ENCODE peak calls at places on chromosomes 2 and 18, in six cellular contexts. One of them, this sample, is unnamed.

GRCh38 chr2:119004602-119005001 is 62.6 kb downstream of the MARCO start:
- DNase-seq in activated CD8-positive, alpha-beta memory T cell treated with anti-CD3 and anti-CD28 coated beads for 24 hours: no peak
- DNase-seq in ACHN: no peak
- DNase-seq in NCI-H345: no peak
- DNase-seq in cardiac fibroblast: no peak
- DNase-seq in T-helper 9 cell: no peak
- DNase-seq in this sample: no peak

GRCh38 chr2:65436825-65437221 is 4.4 kb upstream of the SPRED2 start:
- DNase-seq in activated CD8-positive, alpha-beta memory T cell treated with anti-CD3 and anti-CD28 coated beads for 24 hours: peak
- DNase-seq in ACHN: no peak
- DNase-seq in NCI-H345: no peak
- DNase-seq in cardiac fibroblast: no peak
- DNase-seq in T-helper 9 cell: no peak
- DNase-seq in this sample: no peak

GRCh38 chr2:126513033-126513432 is 142.9 kb upstream of the GYPC start:
- DNase-seq in activated CD8-positive, alpha-beta memory T cell treated with anti-CD3 and anti-CD28 coated beads for 24 hours: no peak
- DNase-seq in ACHN: peak
- DNase-seq in NCI-H345: no peak
- DNase-seq in cardiac fibroblast: peak
- DNase-seq in T-helper 9 cell: no peak
- DNase-seq in this sample: peak

GRCh38 chr2:198347936-198348335 is 543.5 kb downstream of the PLCL1 start:
- DNase-seq in activated CD8-positive, alpha-beta memory T cell treated with anti-CD3 and anti-CD28 coated beads for 24 hours: no peak
- DNase-seq in ACHN: no peak
- DNase-seq in NCI-H345: no peak
- DNase-seq in cardiac fibroblast: peak
- DNase-seq in T-helper 9 cell: no peak
- DNase-seq in this sample: no peak

GRCh38 chr18:76941284-76941683 is 118.9 kb downstream of the ZNF236 start:
- DNase-seq in activated CD8-positive, alpha-beta memory T cell treated with anti-CD3 and anti-CD28 coated beads for 24 hours: no peak
- DNase-seq in ACHN: no peak
- DNase-seq in NCI-H345: no peak
- DNase-seq in cardiac fibroblast: no peak
- DNase-seq in T-helper 9 cell: no peak
- DNase-seq in this sample: no peak

GRCh38 chr18:79687806-79688205 is 8.2 kb downstream of the CTDP1 start:
- DNase-seq in activated CD8-positive, alpha-beta memory T cell treated with anti-CD3 and anti-CD28 coated beads for 24 hours: peak
- DNase-seq in ACHN: peak
- DNase-seq in NCI-H345: no peak
- DNase-seq in cardiac fibroblast: peak
- DNase-seq in T-helper 9 cell: no peak
- DNase-seq in this sample: peak

GRCh38 chr2:143422681-143423080 is 293.5 kb downstream of the ARHGAP15 start:
- DNase-seq in activated CD8-positive, alpha-beta memory T cell treated with anti-CD3 and anti-CD28 coated beads for 24 hours: no peak
- DNase-seq in ACHN: no peak
- DNase-seq in NCI-H345: no peak
- DNase-seq in cardiac fibroblast: no peak
- DNase-seq in T-helper 9 cell: no peak
- DNase-seq in this sample: no peak

GRCh38 chr18:45106331-45106774 is 425.7 kb downstream of the SETBP1 start:
- DNase-seq in activated CD8-positive, alpha-beta memory T cell treated with anti-CD3 and anti-CD28 coated beads for 24 hours: no peak
- DNase-seq in ACHN: no peak
- DNase-seq in NCI-H345: no peak
- DNase-seq in cardiac fibroblast: peak
- DNase-seq in T-helper 9 cell: no peak
- DNase-seq in this sample: peak

GRCh38 chr2:42342061-42342794 is 18.8 kb downstream of the COX7A2L start:
- DNase-seq in activated CD8-positive, alpha-beta memory T cell treated with anti-CD3 and anti-CD28 coated beads for 24 hours: no peak
- DNase-seq in ACHN: peak
- DNase-seq in NCI-H345: no peak
- DNase-seq in cardiac fibroblast: peak
- DNase-seq in T-helper 9 cell: no peak
- DNase-seq in this sample: peak

GRCh38 chr2:233799716-233800115 is 21.6 kb downstream of the MROH2A start:
- DNase-seq in activated CD8-positive, alpha-beta memory T cell treated with anti-CD3 and anti-CD28 coated beads for 24 hours: peak
- DNase-seq in ACHN: no peak
- DNase-seq in NCI-H345: no peak
- DNase-seq in cardiac fibroblast: no peak
- DNase-seq in T-helper 9 cell: no peak
- DNase-seq in this sample: no peak

GRCh38 chr2:164625378-164625971 is 4.2 kb upstream of the GRB14 start:
- DNase-seq in activated CD8-positive, alpha-beta memory T cell treated with anti-CD3 and anti-CD28 coated beads for 24 hours: no peak
- DNase-seq in ACHN: no peak
- DNase-seq in NCI-H345: no peak
- DNase-seq in cardiac fibroblast: peak
- DNase-seq in T-helper 9 cell: no peak
- DNase-seq in this sample: no peak

GRCh38 chr18:63292844-63293683 is 26.5 kb downstream of the BCL2 start:
- DNase-seq in activated CD8-positive, alpha-beta memory T cell treated with anti-CD3 and anti-CD28 coated beads for 24 hours: no peak
- DNase-seq in ACHN: no peak
- DNase-seq in NCI-H345: no peak
- DNase-seq in cardiac fibroblast: no peak
- DNase-seq in T-helper 9 cell: no peak
- DNase-seq in this sample: no peak

GRCh38 chr18:5142131-5142530 is 54.9 kb downstream of the AKAIN1 start:
- DNase-seq in activated CD8-positive, alpha-beta memory T cell treated with anti-CD3 and anti-CD28 coated beads for 24 hours: no peak
- DNase-seq in ACHN: no peak
- DNase-seq in NCI-H345: no peak
- DNase-seq in cardiac fibroblast: no peak
- DNase-seq in T-helper 9 cell: no peak
- DNase-seq in this sample: no peak

GRCh38 chr2:113276906-113277425 is 1.8 kb downstream of the PAX8 start:
- DNase-seq in activated CD8-positive, alpha-beta memory T cell treated with anti-CD3 and anti-CD28 coated beads for 24 hours: no peak
- DNase-seq in ACHN: no peak
- DNase-seq in NCI-H345: no peak
- DNase-seq in cardiac fibroblast: no peak
- DNase-seq in T-helper 9 cell: no peak
- DNase-seq in this sample: no peak

GRCh38 chr18:5421981-5422380 is 121.8 kb downstream of the EPB41L3 start:
- DNase-seq in activated CD8-positive, alpha-beta memory T cell treated with anti-CD3 and anti-CD28 coated beads for 24 hours: no peak
- DNase-seq in ACHN: no peak
- DNase-seq in NCI-H345: no peak
- DNase-seq in cardiac fibroblast: no peak
- DNase-seq in T-helper 9 cell: no peak
- DNase-seq in this sample: no peak

GRCh38 chr2:190755796-190756415 is 107.0 kb downstream of the NAB1 start:
- DNase-seq in activated CD8-positive, alpha-beta memory T cell treated with anti-CD3 and anti-CD28 coated beads for 24 hours: no peak
- DNase-seq in ACHN: no peak
- DNase-seq in NCI-H345: no peak
- DNase-seq in cardiac fibroblast: peak
- DNase-seq in T-helper 9 cell: no peak
- DNase-seq in this sample: no peak

GRCh38 chr2:132991464-132992045 is 321.6 kb upstream of the LYPD1 start:
- DNase-seq in activated CD8-positive, alpha-beta memory T cell treated with anti-CD3 and anti-CD28 coated beads for 24 hours: no peak
- DNase-seq in ACHN: no peak
- DNase-seq in NCI-H345: no peak
- DNase-seq in cardiac fibroblast: no peak
- DNase-seq in T-helper 9 cell: no peak
- DNase-seq in this sample: no peak

GRCh38 chr2:111975053-111975552 is 76.7 kb downstream of the MERTK start:
- DNase-seq in activated CD8-positive, alpha-beta memory T cell treated with anti-CD3 and anti-CD28 coated beads for 24 hours: no peak
- DNase-seq in ACHN: no peak
- DNase-seq in NCI-H345: no peak
- DNase-seq in cardiac fibroblast: peak
- DNase-seq in T-helper 9 cell: no peak
- DNase-seq in this sample: peak

GRCh38 chr18:3485153-3486149 is 35.5 kb downstream of the TGIF1 start:
- DNase-seq in activated CD8-positive, alpha-beta memory T cell treated with anti-CD3 and anti-CD28 coated beads for 24 hours: no peak
- DNase-seq in ACHN: no peak
- DNase-seq in NCI-H345: no peak
- DNase-seq in cardiac fibroblast: no peak
- DNase-seq in T-helper 9 cell: no peak
- DNase-seq in this sample: no peak

This sample was measured in mesenchymal stem cell.